ENCODE peak calls at places on chromosome 21, in six cellular contexts. V is RWPE1, P is heart right ventricle, J is fibroblast of lung, R is prostate gland, U is A549. T is an unnamed sample.

GRCh38 chr21:28419811-28420210 is 572.9 kb downstream of the LTN1 start:
- DNase-seq in V (no peak), P (no peak), J (no peak), R (no peak), U (no peak), T (no peak)

GRCh38 chr21:45888361-45889009 is 93.1 kb upstream of the COL6A1 start:
- DNase-seq in V (no peak), P (no peak), J (no peak), R (no peak), U (no peak), T (no peak)

GRCh38 chr21:17572431-17572830 is 40.3 kb downstream of the BTG3 start:
- DNase-seq in V (no peak), P (no peak), J (no peak), R (no peak), U (no peak), T (no peak)

GRCh38 chr21:30269803-30270530 is 12.8 kb downstream of the KRTAP24-1 start:
- DNase-seq in V (no peak), P (no peak), J (no peak), R (no peak), U (no peak), T (no peak)

GRCh38 chr21:43703068-43703880 is 15.7 kb upstream of the PDXK start:
- DNase-seq in V (no peak), P (peak), J (peak), R (no peak), U (no peak), T (peak)

GRCh38 chr21:46295996-46296752 is 10.0 kb downstream of the YBEY start:
- DNase-seq in V (no peak), P (peak), J (peak), R (no peak), U (no peak), T (no peak)

GRCh38 chr21:43754948-43755781 is 20.9 kb downstream of the CSTB start:
- DNase-seq in V (no peak), P (no peak), J (no peak), R (no peak), U (no peak), T (no peak)

GRCh38 chr21:38954450-38955059 is 148.8 kb downstream of the ETS2 start:
- DNase-seq in V (no peak), P (no peak), J (no peak), R (no peak), U (no peak), T (no peak)

GRCh38 chr21:25176637-25177412 is 430.5 kb downstream of the MRPL39 start:
- DNase-seq in V (no peak), P (no peak), J (peak), R (no peak), U (no peak), T (no peak)

GRCh38 chr21:26844258-26845065 is 747 bp downstream of the ADAMTS1 start:
- DNase-seq in V (peak), P (peak), J (peak), R (peak), U (peak), T (no peak)

GRCh38 chr21:31895069-31895851 is 22.4 kb downstream of the HUNK start:
- DNase-seq in V (no peak), P (no peak), J (no peak), R (no peak), U (no peak), T (no peak)

GRCh38 chr21:31220567-31220966 is 123.5 kb downstream of the TIAM1 start:
- DNase-seq in V (no peak), P (no peak), J (peak), R (no peak), U (no peak), T (peak)

GRCh38 chr21:46158666-46159300 is 3.4 kb upstream of the FTCD start:
- DNase-seq in V (no peak), P (no peak), J (no peak), R (no peak), U (no peak), T (no peak)

GRCh38 chr21:25385912-25386474 is 221.3 kb downstream of the MRPL39 start:
- DNase-seq in V (peak), P (no peak), J (peak), R (peak), U (peak), T (no peak)

GRCh38 chr21:46554431-46555224 is 50.3 kb downstream of the S100B start:
- DNase-seq in V (no peak), P (no peak), J (no peak), R (no peak), U (no peak), T (no peak)

GRCh38 chr21:46056450-46056903 is 41.4 kb upstream of the COL6A2 start:
- DNase-seq in V (no peak), P (peak), J (peak), R (no peak), U (no peak), T (no peak)

GRCh38 chr21:36005018-36005417 is 55.3 kb downstream of the SETD4 start:
- DNase-seq in V (no peak), P (no peak), J (peak), R (no peak), U (peak), T (no peak)

GRCh38 chr21:30561264-30561895 is at the start of gene KRTAP19-7:
- DNase-seq in V (no peak), P (no peak), J (no peak), R (no peak), U (no peak), T (no peak)

GRCh38 chr21:17903929-17904639 is 84.9 kb upstream of the C21orf91 start:
- DNase-seq in V (no peak), P (no peak), J (no peak), R (no peak), U (no peak), T (no peak)

GRCh38 chr21:29230541-29231275 is 68.0 kb upstream of the BACH1 start:
- DNase-seq in V (no peak), P (no peak), J (peak), R (no peak), U (no peak), T (peak)

GRCh38 chr21:14968029-14968428 is 96.8 kb downstream of the NRIP1 start:
- DNase-seq in V (peak), P (no peak), J (no peak), R (no peak), U (no peak), T (peak)

GRCh38 chr21:25999935-26000582 is 170.5 kb downstream of the APP start:
- DNase-seq in V (no peak), P (no peak), J (no peak), R (no peak), U (no peak), T (no peak)

GRCh38 chr21:30014883-30015282 is 75.1 kb upstream of the GRIK1 start:
- DNase-seq in V (no peak), P (no peak), J (no peak), R (no peak), U (no peak), T (no peak)

GRCh38 chr21:28608646-28609045 is 384.0 kb downstream of the LTN1 start:
- DNase-seq in V (no peak), P (no peak), J (no peak), R (no peak), U (no peak), T (no peak)

GRCh38 chr21:39251326-39251725 is 62.1 kb downstream of the BRWD1 start:
- DNase-seq in V (no peak), P (no peak), J (peak), R (no peak), U (no peak), T (no peak)

GRCh38 chr21:29025328-29025713 is 853 bp downstream of the USP16 start:
- DNase-seq in V (peak), P (no peak), J (no peak), R (no peak), U (no peak), T (no peak)

GRCh38 chr21:22728091-22728490 is 1729.9 kb downstream of the NCAM2 start:
- DNase-seq in V (no peak), P (no peak), J (no peak), R (no peak), U (no peak), T (peak)

GRCh38 chr21:46599251-46599572 is 5.7 kb downstream of the S100B start:
- DNase-seq in V (no peak), P (peak), J (peak), R (no peak), U (peak), T (no peak)

GRCh38 chr21:37489553-37489952 is 123.0 kb downstream of the DYRK1A start:
- DNase-seq in V (no peak), P (no peak), J (no peak), R (no peak), U (no peak), T (no peak)
- H3K27ac ChIP-seq in V (no peak), P (no peak), J (no peak), R (no peak), U (no peak), T (no peak)

DNA sequence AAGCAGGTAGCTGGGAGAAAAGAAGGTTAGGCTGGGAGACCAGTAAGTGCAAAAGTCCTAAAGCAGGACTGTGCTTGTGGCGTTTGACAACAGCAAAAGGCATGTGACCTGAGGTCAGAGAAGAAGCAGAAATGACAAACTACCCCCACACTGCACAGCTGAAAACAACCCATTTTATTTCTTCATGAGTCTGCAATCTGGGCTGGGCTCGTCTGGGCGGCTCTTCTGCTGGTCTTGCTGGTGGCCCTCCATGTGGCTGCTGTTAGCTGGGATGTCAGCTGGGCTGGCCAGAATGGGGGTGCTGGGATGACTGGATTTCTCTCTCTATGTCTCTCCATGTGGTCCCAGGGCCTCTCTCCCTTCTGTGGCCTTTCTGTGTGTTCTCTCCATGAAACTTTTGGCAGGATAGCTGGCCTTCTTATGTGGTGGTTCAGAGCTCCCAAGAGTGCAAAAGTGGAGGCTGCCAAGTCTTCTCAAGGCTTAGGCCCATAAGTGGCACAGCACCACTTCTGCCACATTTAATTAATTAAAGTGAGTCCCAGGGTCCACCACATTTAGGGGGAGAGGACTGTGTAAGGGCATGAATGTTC is 128.6 kb downstream of the RIPK4 start:
- DNase-seq in V (no peak), P (no peak), J (no peak), R (no peak), U (no peak), T (no peak)
- TF ChIP-seq CTCF in V (no peak), P (no peak), J (no peak), R (no peak), U (no peak), T (no peak)

GRCh38 chr21:42413500-42413899 is 9.8 kb downstream of the UBASH3A start:
- DNase-seq in V (no peak), P (no peak), J (no peak), R (no peak), U (no peak), T (no peak)
- H3K27ac ChIP-seq in V (no peak), P (no peak), J (no peak), R (no peak), U (no peak), T (no peak)

GRCh38 chr21:44845418-44846200 is 27.7 kb upstream of the SUMO3 start:
- DNase-seq in V (peak), P (peak), J (peak), R (no peak), U (peak), T (no peak)
- TF ChIP-seq CTCF in V (peak), P (peak), J (peak), R (no peak), U (peak), T (peak)

DNA sequence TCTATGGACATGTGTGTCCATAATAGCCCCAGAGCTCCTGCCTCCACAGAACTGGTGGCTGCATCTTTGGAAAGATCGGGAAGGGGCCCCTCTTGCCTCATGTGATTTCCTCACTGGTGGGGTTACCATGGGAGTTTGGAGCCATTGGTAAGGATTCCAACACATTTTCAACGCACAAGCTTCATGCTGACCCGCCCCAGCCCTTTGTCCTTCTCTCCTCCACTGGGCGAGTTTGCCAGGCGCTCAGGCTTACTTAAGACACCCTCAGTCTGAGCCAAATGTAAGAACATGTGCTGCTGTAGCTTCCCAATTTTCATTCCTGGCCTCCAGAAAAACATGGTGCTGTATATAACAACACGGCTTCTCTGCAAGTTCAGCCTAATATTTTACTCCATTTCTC is 72.4 kb downstream of the ATP5PO start:
- DNase-seq in V (no peak), P (no peak), J (no peak), R (no peak), U (no peak), T (no peak)
- H3K27ac ChIP-seq in V (no peak), P (no peak), J (no peak), R (peak), U (no peak), T (no peak)

GRCh38 chr21:34569381-34569979 is 45.4 kb downstream of the RCAN1 start:
- DNase-seq in V (no peak), P (no peak), J (no peak), R (no peak), U (no peak), T (no peak)

GRCh38 chr21:34565238-34565637 is 49.7 kb downstream of the RCAN1 start:
- DNase-seq in V (no peak), P (no peak), J (no peak), R (no peak), U (no peak), T (no peak)

GRCh38 chr21:34570315-34570714 is 44.6 kb downstream of the RCAN1 start:
- DNase-seq in V (no peak), P (no peak), J (no peak), R (no peak), U (no peak), T (no peak)

GRCh38 chr21:34571994-34572393 is 42.9 kb downstream of the RCAN1 start:
- DNase-seq in V (no peak), P (no peak), J (no peak), R (no peak), U (no peak), T (no peak)

GRCh38 chr21:34567574-34567973 is 47.3 kb downstream of the RCAN1 start:
- DNase-seq in V (no peak), P (no peak), J (no peak), R (no peak), U (no peak), T (no peak)
- TF ChIP-seq CTCF in V (no peak), P (no peak), J (no peak), R (no peak), U (no peak), T (no peak)

DNA sequence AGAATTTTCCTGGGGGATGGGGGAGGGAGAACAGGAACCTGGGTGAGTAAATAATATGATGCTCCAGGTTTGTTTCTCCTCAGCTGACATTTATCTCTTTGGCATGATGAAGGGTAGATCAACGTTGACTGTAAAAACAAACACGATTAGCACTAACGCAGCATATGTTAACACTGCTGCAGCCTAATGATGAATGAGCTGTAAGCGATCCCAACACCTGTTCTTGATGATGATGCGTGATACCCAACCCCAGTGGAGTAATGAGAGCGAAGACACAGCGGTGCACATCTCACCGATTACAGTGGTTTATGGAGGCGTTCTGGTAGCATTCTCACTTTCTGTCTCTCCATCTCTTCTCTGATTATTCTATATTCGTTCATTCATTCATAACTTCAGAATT is 640.4 kb downstream of the USP25 start:
- DNase-seq in V (no peak), P (no peak), J (no peak), R (no peak), U (no peak), T (no peak)
- H3K27ac ChIP-seq in V (no peak), P (no peak), J (no peak), R (no peak), U (no peak), T (no peak)

GRCh38 chr21:16071082-16071481 is 341.3 kb downstream of the USP25 start:
- DNase-seq in V (no peak), P (no peak), J (peak), R (peak), U (no peak), T (no peak)

GRCh38 chr21:16069713-16070112 is 339.9 kb downstream of the USP25 start:
- DNase-seq in V (no peak), P (no peak), J (no peak), R (no peak), U (no peak), T (peak)

GRCh38 chr21:16072176-16072575 is 342.4 kb downstream of the USP25 start:
- DNase-seq in V (no peak), P (no peak), J (no peak), R (no peak), U (no peak), T (no peak)

GRCh38 chr21:16071761-16072160 is 342.0 kb downstream of the USP25 start:
- DNase-seq in V (no peak), P (no peak), J (no peak), R (no peak), U (no peak), T (no peak)

GRCh38 chr21:16070207-16070651 is 340.4 kb downstream of the USP25 start:
- DNase-seq in V (no peak), P (no peak), J (no peak), R (peak), U (no peak), T (no peak)
- TF ChIP-seq CTCF in V (peak), P (no peak), J (no peak), R (no peak), U (no peak), T (no peak)

T was measured in foreskin keratinocyte.